ENCODE peak calls at places on chromosomes 6 and 20, in four cellular contexts. One of them, this sample, is unnamed.

GRCh38 chr6:77462359-77463307 is 658 bp downstream of the HTR1B start:
- DNase-seq in epithelial cell of proximal tubule: no peak
- DNase-seq in psoas muscle: no peak
- DNase-seq in mucosa of descending colon: peak
- DNase-seq in this sample: no peak

GRCh38 chr6:4191271-4191721 is 55.9 kb upstream of the ECI2 start:
- DNase-seq in psoas muscle: no peak
- DNase-seq in mucosa of descending colon: no peak
- DNase-seq in epithelial cell of proximal tubule: no peak
- DNase-seq in this sample: no peak

GRCh38 chr20:62728781-62729300 is 20.2 kb downstream of the NTSR1 start:
- DNase-seq in mucosa of descending colon: no peak
- DNase-seq in psoas muscle: no peak
- DNase-seq in epithelial cell of proximal tubule: no peak
- DNase-seq in this sample: no peak

GRCh38 chr6:54980511-54981275 is 134.1 kb downstream of the FAM83B start:
- DNase-seq in epithelial cell of proximal tubule: no peak
- DNase-seq in mucosa of descending colon: no peak
- DNase-seq in psoas muscle: no peak
- DNase-seq in this sample: no peak

GRCh38 chr6:161009991-161010390 is 18.4 kb downstream of the MAP3K4 start:
- DNase-seq in mucosa of descending colon: no peak
- DNase-seq in psoas muscle: no peak
- DNase-seq in epithelial cell of proximal tubule: no peak
- DNase-seq in this sample: no peak

GRCh38 chr20:9311132-9311531 is 203.3 kb upstream of the LAMP5 start:
- DNase-seq in epithelial cell of proximal tubule: no peak
- DNase-seq in psoas muscle: no peak
- DNase-seq in mucosa of descending colon: no peak
- DNase-seq in this sample: no peak

GRCh38 chr6:30331981-30332380 is 5.3 kb downstream of the TRIM39 start:
- DNase-seq in epithelial cell of proximal tubule: no peak
- DNase-seq in psoas muscle: no peak
- DNase-seq in mucosa of descending colon: no peak
- DNase-seq in this sample: no peak

GRCh38 chr6:106870824-106871300 is 103.7 kb downstream of the CD24 start:
- DNase-seq in psoas muscle: no peak
- DNase-seq in mucosa of descending colon: no peak
- DNase-seq in epithelial cell of proximal tubule: no peak
- DNase-seq in this sample: no peak

GRCh38 chr20:40274912-40275654 is 414.0 kb downstream of the MAFB start:
- DNase-seq in epithelial cell of proximal tubule: no peak
- DNase-seq in mucosa of descending colon: no peak
- DNase-seq in psoas muscle: no peak
- DNase-seq in this sample: no peak

GRCh38 chr6:16658661-16659060 is 102.6 kb downstream of the ATXN1 start:
- DNase-seq in mucosa of descending colon: no peak
- DNase-seq in epithelial cell of proximal tubule: no peak
- DNase-seq in psoas muscle: no peak
- DNase-seq in this sample: no peak

GRCh38 chr20:48706116-48706656 is 121.6 kb downstream of the PREX1 start:
- DNase-seq in psoas muscle: no peak
- DNase-seq in epithelial cell of proximal tubule: no peak
- DNase-seq in mucosa of descending colon: no peak
- DNase-seq in this sample: no peak

GRCh38 chr6:80336906-80337305 is 230.4 kb downstream of the BCKDHB start:
- DNase-seq in epithelial cell of proximal tubule: no peak
- DNase-seq in psoas muscle: no peak
- DNase-seq in mucosa of descending colon: no peak
- DNase-seq in this sample: no peak

GRCh38 chr6:111486921-111487320 is 3.9 kb upstream of the REV3L start:
- DNase-seq in psoas muscle: no peak
- DNase-seq in epithelial cell of proximal tubule: no peak
- DNase-seq in mucosa of descending colon: no peak
- DNase-seq in this sample: no peak

GRCh38 chr20:2840967-2841531 is 504 bp downstream of the VPS16 start:
- DNase-seq in mucosa of descending colon: peak
- DNase-seq in psoas muscle: peak
- DNase-seq in epithelial cell of proximal tubule: no peak
- DNase-seq in this sample: peak

GRCh38 chr6:27757307-27757706 is 154.9 kb downstream of the OR2B2 start:
- DNase-seq in mucosa of descending colon: peak
- DNase-seq in epithelial cell of proximal tubule: no peak
- DNase-seq in psoas muscle: no peak
- DNase-seq in this sample: peak

GRCh38 chr6:141552463-141552862 is 580.3 kb upstream of the GJE1 start:
- DNase-seq in psoas muscle: no peak
- DNase-seq in epithelial cell of proximal tubule: peak
- DNase-seq in mucosa of descending colon: no peak
- DNase-seq in this sample: no peak

GRCh38 chr6:14763139-14763538 is 482.7 kb upstream of the JARID2 start:
- DNase-seq in epithelial cell of proximal tubule: no peak
- DNase-seq in psoas muscle: no peak
- DNase-seq in mucosa of descending colon: no peak
- DNase-seq in this sample: no peak

GRCh38 chr6:3899970-3900439 is 50.8 kb downstream of the FAM50B start:
- DNase-seq in mucosa of descending colon: peak
- DNase-seq in epithelial cell of proximal tubule: no peak
- DNase-seq in psoas muscle: no peak
- DNase-seq in this sample: no peak

GRCh38 chr6:151005896-151006632 is 140.6 kb downstream of the MTHFD1L start:
- DNase-seq in epithelial cell of proximal tubule: no peak
- DNase-seq in mucosa of descending colon: no peak
- DNase-seq in psoas muscle: no peak
- DNase-seq in this sample: no peak

GRCh38 chr20:56607061-56607704 is 21.9 kb upstream of the TFAP2C start:
- DNase-seq in epithelial cell of proximal tubule: no peak
- DNase-seq in mucosa of descending colon: no peak
- DNase-seq in psoas muscle: no peak
- DNase-seq in this sample: no peak

GRCh38 chr20:45229264-45230056 is 8.3 kb downstream of the SEMG2 start:
- DNase-seq in mucosa of descending colon: peak
- DNase-seq in psoas muscle: no peak
- DNase-seq in epithelial cell of proximal tubule: no peak
- DNase-seq in this sample: no peak

GRCh38 chr6:30450908-30451818 is 38.1 kb upstream of the HLA-E start:
- DNase-seq in psoas muscle: peak
- DNase-seq in epithelial cell of proximal tubule: no peak
- DNase-seq in mucosa of descending colon: no peak
- DNase-seq in this sample: no peak

GRCh38 chr6:83273596-83273995 is 80.4 kb downstream of the RWDD2A start:
- DNase-seq in epithelial cell of proximal tubule: no peak
- DNase-seq in mucosa of descending colon: no peak
- DNase-seq in psoas muscle: no peak
- DNase-seq in this sample: no peak

GRCh38 chr6:148462203-148462602 is 119.6 kb downstream of the SASH1 start:
- DNase-seq in psoas muscle: no peak
- DNase-seq in mucosa of descending colon: no peak
- DNase-seq in epithelial cell of proximal tubule: no peak
- DNase-seq in this sample: no peak

GRCh38 chr6:113998811-113999210 is 27.9 kb upstream of the HDAC2 start:
- DNase-seq in psoas muscle: no peak
- DNase-seq in mucosa of descending colon: no peak
- DNase-seq in epithelial cell of proximal tubule: no peak
- DNase-seq in this sample: no peak

GRCh38 chr6:36627141-36627540 is 33.0 kb downstream of the SRSF3 start:
- DNase-seq in epithelial cell of proximal tubule: no peak
- DNase-seq in psoas muscle: no peak
- DNase-seq in mucosa of descending colon: peak
- DNase-seq in this sample: no peak

GRCh38 chr6:81614292-81614691 is 138.2 kb downstream of the TENT5A start:
- DNase-seq in mucosa of descending colon: peak
- DNase-seq in epithelial cell of proximal tubule: no peak
- DNase-seq in psoas muscle: no peak
- DNase-seq in this sample: no peak

GRCh38 chr20:53961527-53961926 is 108.9 kb downstream of the BCAS1 start:
- DNase-seq in mucosa of descending colon: no peak
- DNase-seq in psoas muscle: no peak
- DNase-seq in epithelial cell of proximal tubule: no peak
- DNase-seq in this sample: no peak

GRCh38 chr6:106114492-106114891 is 28.4 kb downstream of the PRDM1 start:
- DNase-seq in mucosa of descending colon: no peak
- DNase-seq in epithelial cell of proximal tubule: no peak
- DNase-seq in psoas muscle: no peak
- DNase-seq in this sample: no peak

GRCh38 chr6:139888691-139889122 is 514.3 kb upstream of the CITED2 start:
- DNase-seq in psoas muscle: no peak
- DNase-seq in epithelial cell of proximal tubule: no peak
- DNase-seq in mucosa of descending colon: no peak
- DNase-seq in this sample: no peak

GRCh38 chr6:139894271-139894670 is 519.8 kb upstream of the CITED2 start:
- DNase-seq in epithelial cell of proximal tubule: no peak
- DNase-seq in psoas muscle: no peak
- DNase-seq in mucosa of descending colon: no peak
- DNase-seq in this sample: no peak

GRCh38 chr6:139895205-139895793 is 520.9 kb upstream of the CITED2 start:
- DNase-seq in mucosa of descending colon: no peak
- DNase-seq in epithelial cell of proximal tubule: no peak
- DNase-seq in psoas muscle: no peak
- DNase-seq in this sample: no peak

GRCh38 chr6:139887275-139887674 is 512.8 kb upstream of the CITED2 start:
- DNase-seq in epithelial cell of proximal tubule: no peak
- DNase-seq in psoas muscle: no peak
- DNase-seq in mucosa of descending colon: no peak
- DNase-seq in this sample: no peak

GRCh38 chr6:139891471-139891870 is 517.0 kb upstream of the CITED2 start:
- DNase-seq in mucosa of descending colon: no peak
- DNase-seq in epithelial cell of proximal tubule: no peak
- DNase-seq in psoas muscle: no peak
- DNase-seq in this sample: no peak
- H3K4me3 ChIP-seq in mucosa of descending colon: no peak
- H3K4me3 ChIP-seq in epithelial cell of proximal tubule: no peak
- H3K4me3 ChIP-seq in psoas muscle: no peak
- H3K4me3 ChIP-seq in this sample: no peak

GRCh38 chr6:156776470-156776840 is 723 bp upstream of the ARID1B start:
- DNase-seq in mucosa of descending colon: no peak
- DNase-seq in epithelial cell of proximal tubule: no peak
- DNase-seq in psoas muscle: no peak
- DNase-seq in this sample: no peak
- TF ChIP-seq CTCF in mucosa of descending colon: no peak
- TF ChIP-seq CTCF in epithelial cell of proximal tubule: no peak
- TF ChIP-seq CTCF in psoas muscle: no peak
- TF ChIP-seq CTCF in this sample: no peak

GRCh38 chr20:35737865-35738333 is 4.2 kb downstream of the RBM39 start:
- DNase-seq in psoas muscle: no peak
- DNase-seq in epithelial cell of proximal tubule: no peak
- DNase-seq in mucosa of descending colon: no peak
- DNase-seq in this sample: no peak

GRCh38 chr20:35734374-35734773 is 7.7 kb downstream of the RBM39 start:
- DNase-seq in epithelial cell of proximal tubule: no peak
- DNase-seq in mucosa of descending colon: no peak
- DNase-seq in psoas muscle: no peak
- DNase-seq in this sample: no peak

GRCh38 chr20:35732644-35732982 is 9.4 kb downstream of the RBM39 start:
- DNase-seq in mucosa of descending colon: no peak
- DNase-seq in epithelial cell of proximal tubule: no peak
- DNase-seq in psoas muscle: no peak
- DNase-seq in this sample: no peak

GRCh38 chr20:35735828-35736470 is 6.1 kb downstream of the RBM39 start:
- DNase-seq in psoas muscle: no peak
- DNase-seq in epithelial cell of proximal tubule: no peak
- DNase-seq in mucosa of descending colon: no peak
- DNase-seq in this sample: no peak

GRCh38 chr20:35734777-35735649 is 7.0 kb downstream of the RBM39 start:
- DNase-seq in mucosa of descending colon: no peak
- DNase-seq in epithelial cell of proximal tubule: no peak
- DNase-seq in psoas muscle: no peak
- DNase-seq in this sample: no peak
- H3K4me3 ChIP-seq in mucosa of descending colon: no peak
- H3K4me3 ChIP-seq in epithelial cell of proximal tubule: no peak
- H3K4me3 ChIP-seq in psoas muscle: peak
- H3K4me3 ChIP-seq in this sample: no peak

GRCh38 chr20:46709055-46709458 is 392 bp upstream of the SLC2A10 start:
- DNase-seq in epithelial cell of proximal tubule: no peak
- DNase-seq in psoas muscle: no peak
- DNase-seq in mucosa of descending colon: no peak
- DNase-seq in this sample: no peak

GRCh38 chr20:46712056-46712636 is 2.7 kb downstream of the SLC2A10 start:
- DNase-seq in psoas muscle: no peak
- DNase-seq in epithelial cell of proximal tubule: no peak
- DNase-seq in mucosa of descending colon: no peak
- DNase-seq in this sample: no peak

GRCh38 chr20:46710149-46710913 is 882 bp downstream of the SLC2A10 start:
- DNase-seq in mucosa of descending colon: peak
- DNase-seq in psoas muscle: no peak
- DNase-seq in epithelial cell of proximal tubule: no peak
- DNase-seq in this sample: no peak

GRCh38 chr20:46708172-46708860 is 1.1 kb upstream of the SLC2A10 start:
- DNase-seq in psoas muscle: no peak
- DNase-seq in mucosa of descending colon: peak
- DNase-seq in epithelial cell of proximal tubule: no peak
- DNase-seq in this sample: no peak

GRCh38 chr20:46709459-46710148 is at the start of gene SLC2A10:
- DNase-seq in epithelial cell of proximal tubule: no peak
- DNase-seq in mucosa of descending colon: peak
- DNase-seq in psoas muscle: peak
- DNase-seq in this sample: peak
- TF ChIP-seq CTCF in epithelial cell of proximal tubule: no peak
- TF ChIP-seq CTCF in mucosa of descending colon: no peak
- TF ChIP-seq CTCF in psoas muscle: no peak
- TF ChIP-seq CTCF in this sample: no peak

DNA sequence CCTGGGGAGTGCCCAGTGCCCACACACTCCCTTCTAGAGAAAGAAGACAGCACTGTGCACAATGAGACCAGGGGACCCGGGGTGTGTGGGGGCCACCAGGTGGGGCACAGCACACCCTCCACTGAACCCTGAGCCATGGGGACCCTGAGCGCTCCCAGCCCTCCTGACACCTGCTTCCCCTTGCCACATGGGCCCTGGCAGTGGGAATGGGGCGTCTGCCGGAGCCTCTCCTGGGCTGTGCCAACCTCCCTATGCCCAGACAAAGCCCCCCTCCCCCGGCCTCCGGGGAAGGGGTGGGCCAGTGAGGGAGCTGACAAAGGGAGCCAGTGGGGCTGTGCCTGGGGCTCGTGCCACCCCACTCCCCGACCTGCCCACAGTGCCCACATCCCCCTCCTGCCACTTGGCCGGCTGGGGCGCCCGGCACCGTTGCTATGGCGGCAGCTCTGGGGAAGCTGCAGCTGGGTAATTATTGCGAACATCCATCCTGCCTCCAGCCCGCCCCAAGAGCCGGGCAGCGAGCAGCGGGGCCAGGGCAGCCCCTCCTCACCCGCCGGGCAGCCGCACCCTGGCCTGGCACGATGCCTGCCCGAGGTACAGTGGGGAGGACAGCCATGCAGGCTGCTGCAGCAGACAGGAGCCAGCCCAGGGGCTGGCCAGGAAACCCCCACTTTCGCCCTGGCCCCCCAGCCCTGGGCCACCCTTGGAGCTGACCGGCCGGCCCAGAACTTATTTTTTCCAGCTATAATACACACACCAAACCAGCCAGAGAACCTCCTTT is 41.9 kb upstream of the NOL4L start:
- DNase-seq in mucosa of descending colon: peak
- DNase-seq in psoas muscle: no peak
- DNase-seq in epithelial cell of proximal tubule: no peak
- DNase-seq in this sample: no peak
- H3K4me3 ChIP-seq in mucosa of descending colon: no peak
- H3K4me3 ChIP-seq in psoas muscle: peak
- H3K4me3 ChIP-seq in epithelial cell of proximal tubule: no peak
- H3K4me3 ChIP-seq in this sample: no peak

GRCh38 chr6:169723200-169723909 is 945 bp downstream of the PHF10 start:
- DNase-seq in mucosa of descending colon: peak
- DNase-seq in epithelial cell of proximal tubule: no peak
- DNase-seq in psoas muscle: peak
- DNase-seq in this sample: peak
- TF ChIP-seq CTCF in mucosa of descending colon: no peak
- TF ChIP-seq CTCF in epithelial cell of proximal tubule: no peak
- TF ChIP-seq CTCF in psoas muscle: peak
- TF ChIP-seq CTCF in this sample: no peak

This sample was measured in uterus.